ENCODE peak calls at places on chromosomes 11 and 22, in ten cellular contexts. W, M, X, E, U, J, S, Q, L and D are unnamed samples.

GRCh38 chr11:34209809-34210208 is 104.4 kb downstream of the NAT10 start:
- DNase-seq in W (no peak), M (no peak), X (no peak), E (no peak), U (no peak), J (no peak), S (no peak), Q (no peak), L (no peak), D (no peak)

GRCh38 chr11:107683807-107684206 is 28.0 kb downstream of the SLN start:
- DNase-seq in W (no peak), M (no peak), X (no peak), E (no peak), U (no peak), J (no peak), S (no peak), Q (no peak), L (no peak), D (no peak)

GRCh38 chr22:27903805-27904473 is 15.1 kb downstream of the PITPNB start:
- DNase-seq in W (no peak), M (no peak), X (no peak), E (no peak), U (no peak), J (no peak), S (no peak), Q (no peak), L (no peak), D (no peak)

GRCh38 chr22:35230417-35230816 is 26.9 kb upstream of the HMGXB4 start:
- DNase-seq in W (no peak), M (no peak), X (no peak), E (no peak), U (no peak), J (no peak), S (no peak), Q (no peak), L (no peak), D (no peak)

GRCh38 chr11:27553186-27553585 is 46.6 kb upstream of the LIN7C start:
- DNase-seq in W (no peak), M (no peak), X (no peak), E (no peak), U (no peak), J (no peak), S (no peak), Q (no peak), L (no peak), D (no peak)

GRCh38 chr22:48943567-48944432 is 883.9 kb downstream of the BRD1 start:
- DNase-seq in W (peak), M (no peak), X (no peak), E (no peak), U (no peak), J (no peak), S (no peak), Q (no peak), L (no peak), D (peak)

GRCh38 chr11:28756977-28757376 is 648.8 kb downstream of the METTL15 start:
- DNase-seq in W (no peak), M (peak), X (no peak), E (no peak), U (peak), J (no peak), S (no peak), Q (no peak), L (peak), D (no peak)

GRCh38 chr22:21760640-21761039 is 25.0 kb upstream of the YPEL1 start:
- DNase-seq in W (no peak), M (peak), X (peak), E (no peak), U (no peak), J (no peak), S (no peak), Q (no peak), L (peak), D (no peak)

GRCh38 chr11:10930224-10930960 is 72.5 kb upstream of the ZBED5 start:
- DNase-seq in W (no peak), M (peak), X (peak), E (no peak), U (no peak), J (peak), S (peak), Q (no peak), L (no peak), D (no peak)

GRCh38 chr11:43803766-43804165 is 76.9 kb upstream of the ALKBH3 start:
- DNase-seq in W (no peak), M (no peak), X (no peak), E (no peak), U (no peak), J (no peak), S (no peak), Q (no peak), L (no peak), D (no peak)

GRCh38 chr22:48892571-48893287 is 934.9 kb downstream of the BRD1 start:
- DNase-seq in W (no peak), M (no peak), X (no peak), E (no peak), U (no peak), J (no peak), S (no peak), Q (no peak), L (no peak), D (peak)

GRCh38 chr22:45612451-45612901 is 59.2 kb upstream of the ATXN10 start:
- DNase-seq in W (no peak), M (peak), X (peak), E (peak), U (peak), J (peak), S (peak), Q (peak), L (peak), D (no peak)

GRCh38 chr22:31289335-31289734 is 3.0 kb downstream of the PIK3IP1 start:
- DNase-seq in W (no peak), M (no peak), X (peak), E (no peak), U (no peak), J (no peak), S (no peak), Q (no peak), L (no peak), D (peak)

GRCh38 chr11:32109138-32109537 is 18.3 kb downstream of the RCN1 start:
- DNase-seq in W (no peak), M (peak), X (no peak), E (no peak), U (no peak), J (no peak), S (no peak), Q (no peak), L (peak), D (no peak)

GRCh38 chr11:22407899-22408298 is 69.7 kb downstream of the SLC17A6 start:
- DNase-seq in W (no peak), M (no peak), X (no peak), E (no peak), U (no peak), J (no peak), S (no peak), Q (no peak), L (no peak), D (no peak)

GRCh38 chr11:86644291-86644690 is 28.1 kb downstream of the ME3 start:
- DNase-seq in W (no peak), M (peak), X (no peak), E (no peak), U (peak), J (no peak), S (no peak), Q (no peak), L (peak), D (no peak)

GRCh38 chr11:5737672-5738071 is 1.4 kb downstream of the OR56B1 start:
- DNase-seq in W (no peak), M (peak), X (no peak), E (no peak), U (no peak), J (no peak), S (no peak), Q (no peak), L (no peak), D (no peak)

GRCh38 chr11:66330931-66331330 is 5.3 kb downstream of the RIN1 start:
- DNase-seq in W (no peak), M (no peak), X (no peak), E (no peak), U (no peak), J (no peak), S (no peak), Q (no peak), L (no peak), D (no peak)

GRCh38 chr11:64724863-64725535 is 2.0 kb upstream of the NRXN2 start:
- DNase-seq in W (no peak), M (no peak), X (no peak), E (no peak), U (no peak), J (no peak), S (no peak), Q (no peak), L (no peak), D (no peak)

GRCh38 chr11:123475478-123475877 is 45.4 kb downstream of the GRAMD1B start:
- DNase-seq in W (no peak), M (peak), X (no peak), E (no peak), U (no peak), J (no peak), S (no peak), Q (no peak), L (peak), D (no peak)

GRCh38 chr11:34149786-34150185 is 44.4 kb downstream of the NAT10 start:
- DNase-seq in W (no peak), M (no peak), X (no peak), E (no peak), U (no peak), J (no peak), S (no peak), Q (no peak), L (no peak), D (no peak)

GRCh38 chr11:28058333-28058732 is 49.6 kb downstream of the KIF18A start:
- DNase-seq in W (no peak), M (peak), X (no peak), E (no peak), U (peak), J (no peak), S (no peak), Q (no peak), L (peak), D (no peak)

GRCh38 chr11:123682976-123683375 is 28.6 kb upstream of the SCN3B start:
- DNase-seq in W (no peak), M (no peak), X (no peak), E (no peak), U (no peak), J (no peak), S (no peak), Q (no peak), L (no peak), D (no peak)

GRCh38 chr11:67117667-67118058 is 1.4 kb upstream of the KDM2A start:
- DNase-seq in W (no peak), M (peak), X (peak), E (peak), U (no peak), J (peak), S (peak), Q (peak), L (peak), D (no peak)

GRCh38 chr11:69221086-69221485 is 65.4 kb downstream of the SMIM38 start:
- DNase-seq in W (no peak), M (no peak), X (no peak), E (no peak), U (no peak), J (no peak), S (no peak), Q (no peak), L (no peak), D (no peak)

GRCh38 chr22:34886812-34887211 is 179.1 kb upstream of the ISX start:
- DNase-seq in W (no peak), M (no peak), X (no peak), E (no peak), U (no peak), J (no peak), S (no peak), Q (no peak), L (no peak), D (no peak)

GRCh38 chr11:36229091-36229490 is 60.1 kb downstream of the COMMD9 start:
- DNase-seq in W (no peak), M (no peak), X (no peak), E (no peak), U (no peak), J (no peak), S (no peak), Q (no peak), L (no peak), D (no peak)

GRCh38 chr11:43644626-43645299 is 35.8 kb upstream of the HSD17B12 start:
- DNase-seq in W (no peak), M (peak), X (no peak), E (no peak), U (no peak), J (no peak), S (no peak), Q (no peak), L (no peak), D (no peak)

GRCh38 chr22:32340437-32340836 is 17.2 kb upstream of the RFPL3 start:
- DNase-seq in W (no peak), M (no peak), X (no peak), E (no peak), U (no peak), J (no peak), S (no peak), Q (no peak), L (no peak), D (peak)

GRCh38 chr22:36303874-36304273 is 50.9 kb downstream of the APOL1 start:
- DNase-seq in W (no peak), M (no peak), X (no peak), E (no peak), U (no peak), J (no peak), S (no peak), Q (no peak), L (no peak), D (no peak)

GRCh38 chr22:32536352-32536751 is 61.7 kb downstream of the FBXO7 start:
- DNase-seq in W (no peak), M (no peak), X (no peak), E (no peak), U (no peak), J (no peak), S (no peak), Q (no peak), L (no peak), D (no peak)

GRCh38 chr11:81224396-81224795 is 1509.3 kb downstream of the FAM181B start:
- DNase-seq in W (no peak), M (peak), X (no peak), E (no peak), U (no peak), J (no peak), S (no peak), Q (no peak), L (no peak), D (no peak)

GRCh38 chr11:117199061-117199915 is at the start of gene TAGLN:
- DNase-seq in W (no peak), M (peak), X (no peak), E (no peak), U (peak), J (no peak), S (no peak), Q (no peak), L (peak), D (no peak)

GRCh38 chr11:48096588-48097525 is 116.5 kb downstream of the PTPRJ start:
- DNase-seq in W (no peak), M (peak), X (no peak), E (no peak), U (no peak), J (no peak), S (no peak), Q (no peak), L (no peak), D (no peak)

GRCh38 chr11:121931121-121931520 is 184.9 kb downstream of the BLID start:
- DNase-seq in W (no peak), M (no peak), X (no peak), E (no peak), U (no peak), J (no peak), S (no peak), Q (no peak), L (no peak), D (no peak)